ENCODE peak calls at places on chromosomes 7 and 10, in nine cellular contexts. Y is foreskin fibroblast, B is breast epithelium, T is pons, C is cardiac muscle cell, D is LoVo, J is T-cell, Z is HTR-8/SVneo, E is AG04450. N is an unnamed sample.

GRCh38 chr7:123024989-123025758 is 29.7 kb upstream of the TAS2R16 start:
- DNase-seq in Y (no peak), B (no peak), T (no peak), C (no peak), D (peak; percentile 9), J (no peak), Z (no peak), E (no peak), N (no peak)

GRCh38 chr10:106132956-106133355 is 1031.5 kb downstream of the SORCS1 start:
- DNase-seq in Y (no peak), B (no peak), T (no peak), C (no peak), D (no peak), J (no peak), Z (no peak), E (no peak), N (no peak)

GRCh38 chr10:33145451-33146188 is 187.6 kb upstream of the ITGB1 start:
- DNase-seq in Y (no peak), B (no peak), T (peak; percentile 83), C (no peak), D (no peak), J (no peak), Z (no peak), E (no peak), N (no peak)

GRCh38 chr7:97752215-97752614 is 20.3 kb downstream of the TAC1 start:
- DNase-seq in Y (no peak), B (no peak), T (no peak), C (no peak), D (no peak), J (no peak), Z (no peak), E (no peak), N (no peak)

GRCh38 chr7:112789453-112789823 is 755 bp downstream of the TMEM168 start:
- DNase-seq in Y (no peak), B (no peak), T (peak; percentile 42), C (no peak), D (no peak), J (no peak), Z (no peak), E (no peak), N (no peak)

GRCh38 chr7:12518920-12519681 is 51.4 kb upstream of the SCIN start:
- DNase-seq in Y (peak; percentile 1), B (no peak), T (no peak), C (peak; percentile 25), D (no peak), J (no peak), Z (no peak), E (no peak), N (no peak)

GRCh38 chr7:117871401-117871777 is 1.9 kb downstream of the CTTNBP2 start:
- DNase-seq in Y (no peak), B (no peak), T (peak; percentile 70), C (no peak), D (no peak), J (no peak), Z (no peak), E (no peak), N (no peak)

GRCh38 chr10:132707121-132707775 is 78.7 kb downstream of the NKX6-2 start:
- DNase-seq in Y (no peak), B (no peak), T (no peak), C (no peak), D (peak; percentile 2), J (no peak), Z (no peak), E (no peak), N (no peak)

GRCh38 chr7:985915-986741 is 3.1 kb downstream of the CYP2W1 start:
- DNase-seq in Y (peak; percentile 31), B (no peak), T (no peak), C (no peak), D (no peak), J (no peak), Z (peak; percentile 41), E (no peak), N (no peak)

GRCh38 chr7:72278550-72278949 is 133.6 kb downstream of the CALN1 start:
- DNase-seq in Y (no peak), B (no peak), T (no peak), C (no peak), D (no peak), J (no peak), Z (no peak), E (no peak), N (no peak)

GRCh38 chr7:132536646-132537395 is 39.4 kb downstream of the PLXNA4 start:
- DNase-seq in Y (peak; percentile 71), B (no peak), T (no peak), C (no peak), D (no peak), J (no peak), Z (no peak), E (no peak), N (no peak)

GRCh38 chr10:3514691-3515090 is 270.3 kb downstream of the KLF6 start:
- DNase-seq in Y (no peak), B (no peak), T (no peak), C (no peak), D (no peak), J (no peak), Z (no peak), E (no peak), N (no peak)

GRCh38 chr10:119933179-119933578 is 40.6 kb downstream of the SEC23IP start:
- DNase-seq in Y (no peak), B (no peak), T (peak; percentile 37), C (peak; percentile 67), D (no peak), J (no peak), Z (peak; percentile 13), E (no peak), N (no peak)

GRCh38 chr10:30374353-30374752 is 25.3 kb upstream of the MTPAP start:
- DNase-seq in Y (no peak), B (no peak), T (no peak), C (peak; percentile 35), D (no peak), J (no peak), Z (no peak), E (no peak), N (no peak)

GRCh38 chr10:130159395-130159794 is 23.2 kb downstream of the GLRX3 start:
- DNase-seq in Y (no peak), B (no peak), T (no peak), C (no peak), D (no peak), J (no peak), Z (no peak), E (no peak), N (no peak)

GRCh38 chr10:66837335-66837734 is 88.5 kb upstream of the LRRTM3 start:
- DNase-seq in Y (no peak), B (no peak), T (no peak), C (peak; percentile 80), D (no peak), J (no peak), Z (no peak), E (no peak), N (no peak)

GRCh38 chr7:20030915-20031362 is 186.2 kb downstream of the MACC1 start:
- DNase-seq in Y (peak; percentile 21), B (no peak), T (no peak), C (no peak), D (no peak), J (no peak), Z (peak; percentile 3), E (peak; percentile 11), N (no peak)

GRCh38 chr7:156308976-156309620 is 331.5 kb upstream of the RNF32 start:
- DNase-seq in Y (no peak), B (no peak), T (peak; percentile 57), C (no peak), D (no peak), J (no peak), Z (no peak), E (no peak), N (no peak)

GRCh38 chr7:77351539-77352004 is 64.6 kb downstream of the GSAP start:
- DNase-seq in Y (no peak), B (peak; percentile 21), T (peak; percentile 34), C (no peak), D (no peak), J (peak; percentile 70), Z (no peak), E (no peak), N (no peak)

GRCh38 chr7:127253289-127254162 is 785 bp upstream of the GRM8 start:
- DNase-seq in Y (peak; percentile 41), B (no peak), T (peak; percentile 57), C (peak; percentile 76), D (peak; percentile 71), J (peak; percentile 57), Z (peak; percentile 32), E (no peak), N (peak; percentile 9)

GRCh38 chr7:1985071-1985470 is 247.7 kb downstream of the MAD1L1 start:
- DNase-seq in Y (no peak), B (no peak), T (no peak), C (no peak), D (no peak), J (no peak), Z (no peak), E (no peak), N (no peak)